ENCODE peak calls at places on chromosomes 16 and 17, in ten cellular contexts. U is esophagus squamous epithelium; Q is HFFc6; B is choroid plexus epithelial cell; K is CD8-positive, alpha-beta T cell; W is lower leg skin; C is fibroblast of lung; X is tibial artery; N is omental fat pad; Z is colonic mucosa. S is an unnamed sample.

GRCh38 chr17:4953461-4953961 is 2.6 kb downstream of the ENO3 start:
- DNase-seq in U (no peak), Q (peak; percentile 76), B (peak; percentile 62), K (no peak), W (no peak), C (peak; percentile 78), X (no peak), N (no peak), Z (no peak), S (no peak)

GRCh38 chr16:69057400-69058378 is 47.8 kb upstream of the HAS3 start:
- DNase-seq in U (no peak), Q (peak; percentile 87), B (peak; percentile 81), K (no peak), W (peak; percentile 67), C (peak; percentile 92), X (no peak), N (peak; percentile 26), Z (no peak), S (peak; percentile 63)

GRCh38 chr16:74865922-74866598 is 91.4 kb upstream of the FA2H start:
- DNase-seq in U (no peak), Q (no peak), B (no peak), K (no peak), W (no peak), C (peak; percentile 86), X (no peak), N (no peak), Z (no peak), S (no peak)

GRCh38 chr17:65984299-65984698 is 207.6 kb downstream of the CEP112 start:
- DNase-seq in U (no peak), Q (no peak), B (peak; percentile 78), K (no peak), W (no peak), C (peak; percentile 69), X (no peak), N (no peak), Z (no peak), S (no peak)

GRCh38 chr17:56804454-56804853 is 29.3 kb downstream of the C17orf67 start:
- DNase-seq in U (no peak), Q (no peak), B (no peak), K (no peak), W (no peak), C (no peak), X (no peak), N (no peak), Z (no peak), S (no peak)

GRCh38 chr17:58264407-58265103 is 16.2 kb downstream of the MPO start:
- DNase-seq in U (no peak), Q (no peak), B (no peak), K (no peak), W (no peak), C (no peak), X (no peak), N (no peak), Z (peak; percentile 1), S (no peak)

GRCh38 chr17:78130439-78131101 is at the start of gene TMC8:
- DNase-seq in U (no peak), Q (no peak), B (no peak), K (peak; percentile 90), W (no peak), C (no peak), X (no peak), N (no peak), Z (no peak), S (peak; percentile 65)

GRCh38 chr16:85821441-85821901 is 22.0 kb downstream of the COX4I1 start:
- DNase-seq in U (no peak), Q (peak; percentile 74), B (peak; percentile 81), K (peak; percentile 70), W (peak; percentile 64), C (peak; percentile 63), X (peak; percentile 79), N (peak; percentile 48), Z (peak; percentile 81), S (peak; percentile 82)

GRCh38 chr17:50267074-50267841 is 7.0 kb upstream of the TMEM92 start:
- DNase-seq in U (no peak), Q (peak; percentile 36), B (peak; percentile 68), K (no peak), W (no peak), C (no peak), X (peak; percentile 62), N (no peak), Z (peak; percentile 17), S (no peak)

GRCh38 chr17:74840500-74840899 is 19.2 kb downstream of the GRIN2C start:
- DNase-seq in U (no peak), Q (no peak), B (no peak), K (no peak), W (no peak), C (no peak), X (no peak), N (no peak), Z (no peak), S (no peak)

GRCh38 chr17:17769869-17770361 is 66.9 kb downstream of the SREBF1 start:
- DNase-seq in U (no peak), Q (no peak), B (no peak), K (no peak), W (no peak), C (no peak), X (no peak), N (no peak), Z (no peak), S (no peak)

DNA sequence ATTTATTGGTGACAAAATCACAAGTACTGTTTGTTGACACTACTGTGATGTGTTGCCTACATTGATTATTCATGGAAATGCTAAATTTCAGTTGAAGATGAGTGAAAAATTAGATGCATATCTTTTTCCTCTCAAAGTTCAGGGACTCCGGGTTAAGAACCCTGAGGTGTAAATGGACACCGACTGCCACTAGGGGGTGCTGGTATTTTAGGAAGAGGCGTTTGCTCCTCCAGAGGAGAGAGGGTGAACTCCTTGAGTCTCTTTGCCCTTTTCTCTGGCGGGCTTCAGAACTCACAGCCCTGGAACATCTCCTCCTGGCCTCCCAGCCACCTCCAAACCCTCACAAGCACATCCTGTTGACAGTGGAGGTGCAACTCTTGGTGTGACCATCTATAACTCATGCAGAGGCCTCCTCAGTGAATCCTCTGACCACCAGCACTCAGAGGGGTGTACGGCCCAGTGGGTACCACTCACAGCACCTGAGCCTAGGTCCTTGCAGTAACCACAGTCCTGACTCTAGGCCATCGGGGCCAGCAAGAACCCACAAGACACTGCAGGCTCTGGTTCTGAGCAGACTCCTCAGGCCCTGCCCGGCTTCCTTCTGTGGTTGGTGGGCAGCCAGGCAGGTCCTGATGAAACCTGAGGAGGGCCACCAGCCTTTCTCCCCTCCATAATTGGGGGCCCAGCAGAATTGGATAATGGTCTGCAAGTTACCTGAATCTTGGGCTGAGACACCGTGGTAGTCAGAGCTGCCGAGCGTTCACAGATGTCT is 26.2 kb upstream of the PIK3R5 start:
- DNase-seq in U (no peak), Q (peak; percentile 42), B (peak; percentile 82), K (peak; percentile 64), W (peak; percentile 63), C (peak; percentile 49), X (peak; percentile 83), N (peak; percentile 52), Z (peak; percentile 74), S (no peak)
- TF ChIP-seq CTCF in U (peak; percentile 72), Q (peak; percentile 89), B (peak; percentile 87), K (peak; percentile 73), W (peak; percentile 72), C (peak; percentile 88), X (peak; percentile 88), N (peak; percentile 26), Z (peak; percentile 84), S (peak; percentile 84)

GRCh38 chr17:79836952-79837887 is 2.0 kb downstream of the CBX4 start:
- DNase-seq in U (no peak), Q (no peak), B (peak; percentile 73), K (peak; percentile 77), W (peak; percentile 60), C (peak; percentile 69), X (peak; percentile 83), N (peak; percentile 47), Z (peak; percentile 92), S (peak; percentile 96)
- TF ChIP-seq CTCF in U (no peak), Q (no peak), B (peak; percentile 21), K (no peak), W (no peak), C (no peak), X (no peak), N (no peak), Z (no peak), S (peak; percentile 17)

GRCh38 chr17:39634384-39634871 is 2.5 kb upstream of the STARD3 start:
- DNase-seq in U (no peak), Q (peak; percentile 37), B (peak; percentile 69), K (no peak), W (no peak), C (no peak), X (no peak), N (no peak), Z (no peak), S (no peak)
- TF ChIP-seq CTCF in U (peak; percentile 51), Q (peak; percentile 88), B (peak; percentile 73), K (peak; percentile 77), W (peak; percentile 27), C (peak; percentile 59), X (peak; percentile 69), N (no peak), Z (peak; percentile 70), S (peak; percentile 70)

GRCh38 chr17:29568331-29569244 is at the start of gene TP53I13:
- DNase-seq in U (peak; percentile 58), Q (peak; percentile 56), B (peak; percentile 74), K (peak; percentile 81), W (peak; percentile 84), C (peak; percentile 83), X (peak; percentile 92), N (peak; percentile 64), Z (peak; percentile 95), S (peak; percentile 91)
- TF ChIP-seq CTCF in U (no peak), Q (no peak), B (no peak), K (no peak), W (no peak), C (no peak), X (no peak), N (no peak), Z (no peak), S (no peak)

S was measured in right lobe of liver.